ENCODE peak calls at places on chromosomes 3 and 15, in eight cellular contexts. B, O, Y, R, K, D, X and W are unnamed samples.

GRCh38 chr3:72907851-72908620 is 20.2 kb downstream of the GXYLT2 start:
- DNase-seq in B (no peak), X (no peak), R (peak), O (peak), Y (peak), D (peak), K (peak), W (peak)

GRCh38 chr15:78909791-78910228 is 35.0 kb downstream of the CTSH start:
- DNase-seq in K (peak), X (peak), R (peak), Y (no peak), O (no peak), B (no peak), D (no peak), W (peak)

GRCh38 chr3:15502616-15503015 is 18.9 kb downstream of the COLQ start:
- DNase-seq in Y (no peak), B (no peak), K (no peak), D (no peak), O (no peak), R (no peak), X (no peak), W (no peak)

GRCh38 chr3:32577621-32578556 is 7.2 kb upstream of the DYNC1LI1 start:
- DNase-seq in X (peak), O (no peak), Y (no peak), R (no peak), D (no peak), B (no peak), K (peak), W (peak)

GRCh38 chr3:169929830-169930519 is 18.6 kb downstream of the SAMD7 start:
- DNase-seq in D (no peak), R (no peak), Y (no peak), K (no peak), O (no peak), X (peak), B (no peak), W (no peak)

GRCh38 chr3:50288387-50289007 is 3.7 kb downstream of the IFRD2 start:
- DNase-seq in B (no peak), K (no peak), D (no peak), O (peak), R (no peak), X (no peak), Y (peak), W (no peak)

GRCh38 chr3:39361252-39361927 is 21.8 kb upstream of the SLC25A38 start:
- DNase-seq in K (no peak), R (no peak), Y (no peak), D (no peak), X (no peak), O (no peak), B (no peak), W (no peak)

GRCh38 chr3:42133500-42134298 is 42.5 kb downstream of the TRAK1 start:
- DNase-seq in O (no peak), X (no peak), R (no peak), B (no peak), Y (no peak), K (no peak), D (no peak), W (no peak)

GRCh38 chr15:19899021-19899824 is 642.4 kb downstream of the GOLGA6L6 start:
- DNase-seq in O (peak), D (no peak), Y (no peak), K (no peak), B (no peak), R (no peak), X (no peak), W (no peak)

GRCh38 chr15:81450721-81451120 is 76.7 kb upstream of the TMC3 start:
- DNase-seq in B (no peak), D (no peak), K (no peak), R (no peak), Y (no peak), O (no peak), X (no peak), W (no peak)

GRCh38 chr3:30606301-30607031 is at the start of gene TGFBR2:
- DNase-seq in X (peak), K (peak), B (peak), O (peak), R (peak), D (peak), Y (peak), W (peak)
- TF ChIP-seq CTCF in X (no peak), K (peak), B (no peak), O (no peak), R (peak), D (peak), Y (peak), W (no peak)

GRCh38 chr15:101017041-101017754 is 98.0 kb downstream of the LRRK1 start:
- DNase-seq in K (peak), X (no peak), D (no peak), B (no peak), O (peak), R (no peak), Y (no peak), W (peak)
- TF ChIP-seq CTCF in K (peak), X (peak), D (no peak), B (no peak), O (no peak), R (peak), Y (no peak), W (peak)

DNA sequence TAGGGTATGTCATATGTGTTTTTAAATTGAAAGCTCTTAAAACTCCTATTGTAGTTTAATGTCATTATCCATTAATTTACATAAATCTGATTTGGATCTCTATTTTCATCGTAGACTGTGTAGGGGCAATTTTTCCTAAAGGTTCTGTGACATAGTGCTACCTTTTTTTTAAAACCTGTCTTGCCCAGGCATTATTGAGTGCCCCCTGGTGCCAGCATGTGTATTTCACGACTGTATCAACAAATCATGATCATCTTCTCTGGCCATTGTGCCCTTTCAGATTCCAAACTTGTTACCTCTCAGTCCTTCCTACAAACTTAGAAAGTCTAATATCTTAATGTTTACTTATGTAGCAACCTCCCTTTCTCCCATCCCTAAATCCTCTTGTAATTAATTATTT is 97.2 kb upstream of the FLNB start:
- DNase-seq in Y (no peak), B (no peak), O (no peak), K (peak), X (no peak), D (no peak), R (no peak), W (no peak)
- TF ChIP-seq CTCF in Y (peak), B (no peak), O (no peak), K (peak), X (no peak), D (peak), R (peak), W (peak)

GRCh38 chr3:140050396-140050795 is 115.4 kb downstream of the CLSTN2 start:
- DNase-seq in O (no peak), B (no peak), R (no peak), K (no peak), X (no peak), D (no peak), Y (no peak), W (no peak)

GRCh38 chr3:140053011-140053702 is 118.2 kb downstream of the CLSTN2 start:
- DNase-seq in B (no peak), O (no peak), X (no peak), K (no peak), Y (no peak), R (peak), D (no peak), W (no peak)

GRCh38 chr3:140053794-140054193 is 118.8 kb downstream of the CLSTN2 start:
- DNase-seq in R (no peak), B (no peak), K (no peak), Y (no peak), O (no peak), D (no peak), X (no peak), W (no peak)

GRCh38 chr3:140055032-140055791 is 120.2 kb downstream of the CLSTN2 start:
- DNase-seq in O (no peak), X (no peak), D (no peak), K (no peak), Y (no peak), R (peak), B (no peak), W (no peak)

DNA sequence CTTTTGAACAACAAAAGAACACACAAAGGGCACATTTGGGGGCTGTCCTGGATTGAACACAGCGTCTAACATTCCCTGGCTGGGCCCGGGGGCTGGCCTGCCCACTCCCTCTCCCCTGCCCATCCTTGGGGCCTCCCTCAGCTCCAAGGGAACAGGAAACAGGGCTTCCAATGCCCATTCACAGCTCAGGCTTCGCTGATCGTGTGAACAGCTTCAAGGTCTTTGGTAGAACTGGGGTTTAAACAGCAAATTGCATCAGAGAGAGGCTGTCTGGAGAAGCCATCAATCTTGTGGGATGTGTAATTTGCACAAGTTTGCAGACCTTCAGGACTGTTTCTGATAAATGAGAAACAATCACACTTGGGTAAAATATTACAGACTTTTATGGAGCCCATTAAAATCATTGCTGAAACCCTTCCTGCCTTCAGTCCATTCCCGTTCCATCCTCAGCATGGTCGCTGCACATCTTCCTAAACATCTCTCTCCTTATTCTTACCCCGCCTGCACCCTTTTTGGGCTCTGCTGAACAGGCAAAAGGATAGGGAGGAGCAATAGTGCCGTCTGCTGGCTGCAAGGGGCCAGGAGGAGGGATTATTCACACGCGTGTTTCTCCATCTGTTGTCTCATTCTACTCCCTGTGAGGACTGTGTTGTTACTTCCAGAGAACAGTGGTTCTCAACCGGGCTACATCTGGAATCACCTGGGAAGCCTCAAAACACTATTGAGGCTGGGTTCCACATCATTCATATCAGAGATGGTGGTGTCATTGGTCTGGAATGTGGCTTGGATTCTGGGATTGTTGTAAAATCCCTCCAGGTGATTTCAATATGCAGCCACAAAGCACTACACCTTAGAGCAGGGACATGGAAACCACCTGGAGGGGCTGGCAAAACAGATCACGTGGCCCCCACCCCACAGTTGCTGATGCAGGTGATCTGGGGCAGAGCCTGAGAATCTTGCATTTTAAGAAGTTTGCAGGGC is 116.3 kb downstream of the CLSTN2 start:
- DNase-seq in K (no peak), D (no peak), R (no peak), B (no peak), Y (no peak), O (no peak), X (no peak), W (no peak)
- TF ChIP-seq CTCF in K (no peak), D (peak), R (peak), B (no peak), Y (peak), O (no peak), X (no peak), W (peak)

GRCh38 chr3:128590948-128591347 is 59.7 kb downstream of the RPN1 start:
- DNase-seq in D (no peak), B (no peak), R (no peak), O (no peak), K (no peak), Y (no peak), X (no peak), W (no peak)
- TF ChIP-seq CTCF in D (no peak), B (no peak), R (no peak), O (no peak), K (peak), Y (no peak), X (no peak), W (peak)

GRCh38 chr3:123656241-123656640 is 71.4 kb upstream of the HACD2 start:
- DNase-seq in R (no peak), B (no peak), O (no peak), K (no peak), X (no peak), Y (no peak), D (no peak), W (no peak)

GRCh38 chr3:123657111-123657510 is 72.3 kb upstream of the HACD2 start:
- DNase-seq in Y (no peak), K (no peak), B (no peak), D (no peak), R (no peak), O (no peak), X (no peak), W (no peak)

GRCh38 chr3:123657578-123657977 is 72.7 kb upstream of the HACD2 start:
- DNase-seq in D (no peak), Y (no peak), B (no peak), O (no peak), K (peak), R (peak), X (no peak), W (peak)

GRCh38 chr3:123655400-123655799 is 70.5 kb upstream of the HACD2 start:
- DNase-seq in X (no peak), R (no peak), K (no peak), D (no peak), B (no peak), Y (no peak), O (no peak), W (no peak)

GRCh38 chr3:123656691-123657090 is 71.8 kb upstream of the HACD2 start:
- DNase-seq in B (no peak), D (no peak), O (no peak), R (no peak), Y (no peak), X (no peak), K (no peak), W (no peak)
- TF ChIP-seq CTCF in B (no peak), D (no peak), O (no peak), R (peak), Y (peak), X (no peak), K (peak), W (peak)